ENCODE peak calls at places on chromosome 17, in six cellular contexts. M, Z, L, N, Y and O are unnamed samples.

GRCh38 chr17:78868391-78868790 is 27.8 kb upstream of the USP36 start:
- DNase-seq in M (peak), Z (no peak), L (no peak), N (peak), Y (no peak), O (peak)

GRCh38 chr17:78315355-78316114 is 44.3 kb downstream of the SOCS3 start:
- DNase-seq in M (peak), Z (peak), L (peak), N (peak), Y (peak), O (peak)

GRCh38 chr17:73595068-73595865 is 49.0 kb downstream of the SDK2 start:
- DNase-seq in M (no peak), Z (no peak), L (no peak), N (no peak), Y (no peak), O (no peak)

GRCh38 chr17:63364387-63364786 is 81.7 kb downstream of the CYB561 start:
- DNase-seq in M (peak), Z (no peak), L (no peak), N (peak), Y (no peak), O (peak)

GRCh38 chr17:7001562-7001961 is 5.7 kb downstream of the ALOX12 start:
- DNase-seq in M (peak), Z (peak), L (no peak), N (no peak), Y (no peak), O (peak)

GRCh38 chr17:79294459-79295071 is 219.9 kb downstream of the ENGASE start:
- DNase-seq in M (peak), Z (no peak), L (peak), N (peak), Y (no peak), O (peak)

GRCh38 chr17:34012709-34013375 is 242.2 kb upstream of the CCL2 start:
- DNase-seq in M (no peak), Z (no peak), L (no peak), N (no peak), Y (no peak), O (no peak)

GRCh38 chr17:7296189-7296861 is 1.9 kb upstream of the YBX2 start:
- DNase-seq in M (peak), Z (peak), L (peak), N (peak), Y (peak), O (peak)

GRCh38 chr17:31048780-31049179 is 46.0 kb upstream of the NF1 start:
- DNase-seq in M (peak), Z (no peak), L (no peak), N (peak), Y (no peak), O (no peak)

GRCh38 chr17:60080545-60080944 is 1.8 kb upstream of the HEATR6 start:
- DNase-seq in M (no peak), Z (no peak), L (no peak), N (no peak), Y (no peak), O (no peak)

GRCh38 chr17:42720996-42721583 is 23.8 kb downstream of the EZH1 start:
- DNase-seq in M (peak), Z (no peak), L (peak), N (peak), Y (no peak), O (peak)

GRCh38 chr17:83053779-83054451 is 25.5 kb upstream of the METRNL start:
- DNase-seq in M (no peak), Z (peak), L (peak), N (no peak), Y (no peak), O (no peak)

GRCh38 chr17:10875984-10876555 is 38.2 kb upstream of the PIRT start:
- DNase-seq in M (peak), Z (peak), L (peak), N (peak), Y (no peak), O (peak)

GRCh38 chr17:17865035-17865434 is 28.2 kb upstream of the SREBF1 start:
- DNase-seq in M (no peak), Z (no peak), L (no peak), N (no peak), Y (no peak), O (no peak)
- TF ChIP-seq CTCF in M (no peak), Z (no peak), L (no peak), N (no peak), Y (no peak), O (no peak)

GRCh38 chr17:2595736-2596135 is 2.3 kb downstream of the PAFAH1B1 start:
- DNase-seq in M (peak), Z (no peak), L (no peak), N (peak), Y (no peak), O (no peak)

GRCh38 chr17:2595200-2595599 is 1.7 kb downstream of the PAFAH1B1 start:
- DNase-seq in M (no peak), Z (no peak), L (no peak), N (no peak), Y (no peak), O (no peak)

GRCh38 chr17:2592974-2593845 is at the start of gene PAFAH1B1:
- DNase-seq in M (peak), Z (peak), L (peak), N (peak), Y (peak), O (peak)

GRCh38 chr17:2594657-2595085 is 1.2 kb downstream of the PAFAH1B1 start:
- DNase-seq in M (no peak), Z (no peak), L (no peak), N (no peak), Y (no peak), O (no peak)

DNA sequence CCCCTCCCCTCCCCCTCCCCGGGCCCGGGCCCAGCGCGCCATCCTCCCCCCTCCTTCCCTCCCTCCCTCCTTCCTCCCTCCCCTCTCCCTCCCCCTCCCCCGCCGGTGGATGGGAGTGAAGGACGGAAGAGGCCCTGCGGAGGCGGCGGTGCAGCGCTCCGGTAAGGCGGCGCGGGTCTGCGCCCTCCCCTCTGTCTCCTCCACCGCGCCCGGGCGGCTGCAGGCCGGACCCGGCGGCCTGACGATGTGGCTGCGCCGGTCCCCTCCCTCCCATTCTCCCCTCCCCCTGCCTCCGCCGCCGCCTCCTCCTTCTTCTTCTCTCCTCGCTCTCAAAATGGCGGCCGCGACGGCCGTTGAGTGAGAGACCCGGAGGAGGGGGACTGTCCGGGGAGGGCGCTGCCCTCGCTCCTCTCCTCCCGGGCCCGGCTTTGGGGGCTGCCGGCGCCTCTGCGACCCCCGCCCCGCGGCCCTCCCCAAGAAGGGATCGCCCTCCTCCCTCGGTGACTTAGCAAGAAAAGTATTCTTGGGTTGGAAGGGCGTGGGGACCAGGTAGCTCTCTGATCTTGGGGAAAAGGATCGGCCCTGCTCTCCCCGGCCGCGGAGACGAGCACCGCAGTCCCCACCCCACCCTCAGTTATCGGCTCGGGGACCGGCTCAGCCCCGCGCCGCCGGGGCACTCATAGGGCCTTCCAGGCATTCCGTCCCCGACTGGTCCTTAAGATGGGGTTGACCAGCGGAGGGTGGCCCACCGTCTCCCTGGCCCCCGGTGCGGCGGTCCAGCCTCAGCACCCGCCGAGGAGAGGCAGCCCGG is 597 bp downstream of the PAFAH1B1 start:
- DNase-seq in M (peak), Z (peak), L (peak), N (peak), Y (peak), O (peak)
- H3K4me3 ChIP-seq in M (peak), Z (peak), L (peak), N (peak), Y (peak), O (peak)

DNA sequence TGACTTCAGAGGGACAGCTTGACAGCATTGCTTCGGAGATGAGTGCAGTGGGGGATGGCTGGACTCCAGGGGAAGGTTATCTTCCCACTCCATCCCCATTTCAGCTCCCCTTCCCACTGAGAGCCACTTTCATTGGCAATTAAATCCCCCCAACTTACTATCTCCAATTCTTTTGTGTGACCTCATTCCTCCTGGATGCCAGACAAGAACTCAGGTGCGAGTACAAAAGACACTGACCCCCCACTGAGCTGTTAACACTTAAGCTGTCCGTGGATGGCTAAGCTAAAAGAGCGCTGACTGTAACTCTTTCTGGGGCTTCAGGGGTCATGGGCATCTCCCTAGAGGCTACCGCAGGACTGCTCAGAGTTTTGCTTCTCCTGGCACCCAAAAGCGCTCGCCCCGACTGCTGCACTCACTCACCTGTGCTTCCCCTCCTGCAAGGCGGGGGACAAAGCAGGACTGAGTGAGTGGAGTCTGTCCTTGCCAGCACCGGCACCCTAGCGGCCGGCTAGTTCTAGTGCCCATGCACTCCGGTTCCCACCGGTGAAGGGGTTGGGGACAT is 44.8 kb upstream of the FBXO47 start:
- DNase-seq in M (no peak), Z (no peak), L (no peak), N (no peak), Y (no peak), O (no peak)
- TF ChIP-seq CTCF in M (no peak), Z (no peak), L (no peak), N (no peak), Y (no peak), O (no peak)

GRCh38 chr17:29165261-29165660 is 14.9 kb downstream of the MYO18A start:
- DNase-seq in M (no peak), Z (no peak), L (no peak), N (no peak), Y (no peak), O (no peak)
- H3K4me3 ChIP-seq in M (no peak), Z (no peak), L (no peak), N (no peak), Y (no peak), O (no peak)

DNA sequence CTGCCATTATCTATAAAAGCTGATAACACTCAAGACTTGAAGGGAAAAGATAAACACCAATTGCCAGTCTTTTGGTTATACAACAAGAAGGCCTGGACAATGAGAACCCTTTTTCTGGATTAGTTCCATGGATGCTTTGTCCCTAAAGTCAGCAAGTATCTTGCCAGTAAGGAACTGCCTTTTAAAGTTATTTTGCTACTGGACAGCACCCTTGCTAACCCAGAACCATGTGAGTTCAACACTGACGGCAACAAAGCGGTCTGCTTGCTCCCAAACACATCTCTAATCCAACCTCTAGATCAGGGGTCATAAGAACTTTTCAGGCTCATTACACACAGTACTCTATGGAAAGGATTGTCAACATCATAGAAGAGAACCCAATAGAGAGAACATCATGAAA is 25.3 kb upstream of the ABCA6 start:
- DNase-seq in M (no peak), Z (no peak), L (no peak), N (no peak), Y (no peak), O (no peak)
- TF ChIP-seq CTCF in M (no peak), Z (no peak), L (no peak), N (no peak), Y (no peak), O (no peak)

GRCh38 chr17:39754161-39754957 is 16.6 kb downstream of the GRB7 start:
- DNase-seq in M (peak), Z (peak), L (peak), N (peak), Y (peak), O (peak)

GRCh38 chr17:39755550-39756375 is 18.0 kb downstream of the GRB7 start:
- DNase-seq in M (no peak), Z (peak), L (no peak), N (no peak), Y (no peak), O (no peak)

GRCh38 chr17:39753514-39754160 is 15.9 kb downstream of the GRB7 start:
- DNase-seq in M (no peak), Z (no peak), L (no peak), N (no peak), Y (no peak), O (no peak)

GRCh38 chr17:39756376-39757079 is 18.8 kb downstream of the GRB7 start:
- DNase-seq in M (no peak), Z (no peak), L (no peak), N (no peak), Y (no peak), O (no peak)

DNA sequence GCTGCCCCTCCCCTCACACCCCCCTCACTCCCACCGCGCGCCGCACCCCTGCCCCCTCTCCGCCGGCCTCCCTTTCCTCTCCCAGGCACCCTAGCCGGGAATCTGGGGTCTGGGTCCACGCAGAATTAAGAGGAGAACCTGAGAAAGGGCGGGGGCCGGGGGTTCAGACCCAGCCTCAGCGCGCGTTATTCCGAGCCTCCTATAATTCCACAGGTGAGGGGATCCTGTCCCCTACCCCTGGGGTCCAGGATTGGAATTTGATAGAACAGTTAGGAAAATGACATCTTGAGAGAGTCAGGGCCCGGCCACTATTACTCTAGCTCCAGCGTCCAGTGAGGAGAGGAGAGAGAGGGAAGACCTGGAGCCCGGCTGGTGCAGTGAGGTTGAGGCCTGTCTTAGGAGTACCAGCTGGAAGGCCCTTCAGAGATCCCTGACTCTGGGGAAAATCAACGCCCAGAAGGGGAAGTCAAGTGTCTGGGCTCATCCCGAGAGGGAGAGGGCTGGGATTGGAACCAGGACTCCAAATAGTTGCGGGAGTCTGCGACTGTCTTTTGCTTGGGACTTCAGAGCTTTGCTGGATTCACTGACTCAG is 17.3 kb downstream of the GRB7 start:
- DNase-seq in M (peak), Z (no peak), L (peak), N (no peak), Y (no peak), O (peak)
- H3K4me3 ChIP-seq in M (peak), Z (no peak), L (peak), N (peak), Y (peak), O (peak)